ENCODE peak calls at places on chromosome 19, in ten cellular contexts. One of them, this sample, is unnamed.

GRCh38 chr19:33368074-33368864 is 5.2 kb upstream of the CEBPG start:
- DNase-seq in CD8-positive, alpha-beta T cell: no peak
- DNase-seq in heart left ventricle: no peak
- DNase-seq in fibroblast of lung: peak; percentile 54
- DNase-seq in CD4-positive, CD25-positive, alpha-beta regulatory T cell: no peak
- DNase-seq in neural progenitor cell: no peak
- DNase-seq in ovary: no peak
- DNase-seq in mucosa of descending colon: no peak
- DNase-seq in aorta: no peak
- DNase-seq in body of pancreas: no peak
- DNase-seq in this sample: no peak

GRCh38 chr19:5062195-5062594 is 93.3 kb downstream of the KDM4B start:
- DNase-seq in CD8-positive, alpha-beta T cell: no peak
- DNase-seq in heart left ventricle: no peak
- DNase-seq in fibroblast of lung: no peak
- DNase-seq in CD4-positive, CD25-positive, alpha-beta regulatory T cell: no peak
- DNase-seq in neural progenitor cell: no peak
- DNase-seq in ovary: no peak
- DNase-seq in mucosa of descending colon: no peak
- DNase-seq in aorta: no peak
- DNase-seq in body of pancreas: no peak
- DNase-seq in this sample: no peak

GRCh38 chr19:1214862-1215731 is 9.5 kb downstream of the STK11 start:
- DNase-seq in CD8-positive, alpha-beta T cell: no peak
- DNase-seq in heart left ventricle: peak; percentile 74
- DNase-seq in fibroblast of lung: peak; percentile 52
- DNase-seq in CD4-positive, CD25-positive, alpha-beta regulatory T cell: no peak
- DNase-seq in neural progenitor cell: no peak
- DNase-seq in ovary: peak; percentile 41
- DNase-seq in mucosa of descending colon: no peak
- DNase-seq in aorta: peak; percentile 92
- DNase-seq in body of pancreas: peak; percentile 66
- DNase-seq in this sample: no peak

GRCh38 chr19:19562665-19563347 is 24.7 kb downstream of the CILP2 start:
- DNase-seq in CD8-positive, alpha-beta T cell: peak; percentile 39
- DNase-seq in heart left ventricle: no peak
- DNase-seq in fibroblast of lung: no peak
- DNase-seq in CD4-positive, CD25-positive, alpha-beta regulatory T cell: no peak
- DNase-seq in neural progenitor cell: peak; percentile 35
- DNase-seq in ovary: no peak
- DNase-seq in mucosa of descending colon: no peak
- DNase-seq in aorta: no peak
- DNase-seq in body of pancreas: no peak
- DNase-seq in this sample: peak; percentile 35

GRCh38 chr19:29507081-29507860 is 18.5 kb upstream of the VSTM2B start:
- DNase-seq in CD8-positive, alpha-beta T cell: no peak
- DNase-seq in heart left ventricle: no peak
- DNase-seq in fibroblast of lung: no peak
- DNase-seq in CD4-positive, CD25-positive, alpha-beta regulatory T cell: no peak
- DNase-seq in neural progenitor cell: no peak
- DNase-seq in ovary: no peak
- DNase-seq in mucosa of descending colon: peak; percentile 7
- DNase-seq in aorta: peak; percentile 56
- DNase-seq in body of pancreas: no peak
- DNase-seq in this sample: no peak

GRCh38 chr19:43700368-43701015 is 15.4 kb upstream of the IRGC start:
- DNase-seq in CD8-positive, alpha-beta T cell: peak; percentile 11
- DNase-seq in heart left ventricle: peak; percentile 74
- DNase-seq in fibroblast of lung: peak; percentile 85
- DNase-seq in CD4-positive, CD25-positive, alpha-beta regulatory T cell: no peak
- DNase-seq in neural progenitor cell: peak; percentile 21
- DNase-seq in ovary: peak; percentile 23
- DNase-seq in mucosa of descending colon: peak; percentile 56
- DNase-seq in aorta: no peak
- DNase-seq in body of pancreas: peak; percentile 62
- DNase-seq in this sample: no peak

GRCh38 chr19:13953021-13953531 is 767 bp downstream of the DCAF15 start:
- DNase-seq in CD8-positive, alpha-beta T cell: peak; percentile 16
- DNase-seq in heart left ventricle: no peak
- DNase-seq in fibroblast of lung: peak; percentile 52
- DNase-seq in CD4-positive, CD25-positive, alpha-beta regulatory T cell: no peak
- DNase-seq in neural progenitor cell: peak; percentile 63
- DNase-seq in ovary: peak; percentile 52
- DNase-seq in mucosa of descending colon: peak; percentile 78
- DNase-seq in aorta: peak; percentile 76
- DNase-seq in body of pancreas: no peak
- DNase-seq in this sample: no peak

GRCh38 chr19:29708553-29709439 is 6.3 kb downstream of the C19orf12 start:
- DNase-seq in CD8-positive, alpha-beta T cell: no peak
- DNase-seq in heart left ventricle: no peak
- DNase-seq in fibroblast of lung: no peak
- DNase-seq in CD4-positive, CD25-positive, alpha-beta regulatory T cell: no peak
- DNase-seq in neural progenitor cell: no peak
- DNase-seq in ovary: no peak
- DNase-seq in mucosa of descending colon: peak; percentile 51
- DNase-seq in aorta: no peak
- DNase-seq in body of pancreas: no peak
- DNase-seq in this sample: peak; percentile 86

GRCh38 chr19:13060233-13060963 is 42.3 kb downstream of the LYL1 start:
- DNase-seq in CD8-positive, alpha-beta T cell: no peak
- DNase-seq in heart left ventricle: peak; percentile 66
- DNase-seq in fibroblast of lung: peak; percentile 43
- DNase-seq in CD4-positive, CD25-positive, alpha-beta regulatory T cell: no peak
- DNase-seq in neural progenitor cell: peak; percentile 63
- DNase-seq in ovary: peak; percentile 72
- DNase-seq in mucosa of descending colon: peak; percentile 53
- DNase-seq in aorta: peak; percentile 87
- DNase-seq in body of pancreas: no peak
- DNase-seq in this sample: no peak

GRCh38 chr19:391726-392374 is 17.1 kb downstream of the C2CD4C start:
- DNase-seq in CD8-positive, alpha-beta T cell: no peak
- DNase-seq in heart left ventricle: no peak
- DNase-seq in fibroblast of lung: no peak
- DNase-seq in CD4-positive, CD25-positive, alpha-beta regulatory T cell: no peak
- DNase-seq in neural progenitor cell: no peak
- DNase-seq in ovary: no peak
- DNase-seq in mucosa of descending colon: no peak
- DNase-seq in aorta: no peak
- DNase-seq in body of pancreas: no peak
- DNase-seq in this sample: no peak

GRCh38 chr19:42846597-42846996 is 32.9 kb downstream of the PSG1 start:
- DNase-seq in CD8-positive, alpha-beta T cell: no peak
- DNase-seq in heart left ventricle: no peak
- DNase-seq in fibroblast of lung: peak; percentile 22
- DNase-seq in CD4-positive, CD25-positive, alpha-beta regulatory T cell: no peak
- DNase-seq in neural progenitor cell: no peak
- DNase-seq in ovary: no peak
- DNase-seq in mucosa of descending colon: no peak
- DNase-seq in aorta: no peak
- DNase-seq in body of pancreas: no peak
- DNase-seq in this sample: no peak

GRCh38 chr19:17753976-17754375 is 2.7 kb downstream of the FCHO1 start:
- DNase-seq in CD8-positive, alpha-beta T cell: no peak
- DNase-seq in heart left ventricle: no peak
- DNase-seq in fibroblast of lung: no peak
- DNase-seq in CD4-positive, CD25-positive, alpha-beta regulatory T cell: no peak
- DNase-seq in neural progenitor cell: peak; percentile 57
- DNase-seq in ovary: no peak
- DNase-seq in mucosa of descending colon: no peak
- DNase-seq in aorta: no peak
- DNase-seq in body of pancreas: no peak
- DNase-seq in this sample: no peak
- H3K4me1 ChIP-seq in CD8-positive, alpha-beta T cell: peaks cover 56% of the 10 kb centered on the region
- H3K4me1 ChIP-seq in heart left ventricle: no peaks in the 10 kb centered on the region
- H3K4me1 ChIP-seq in fibroblast of lung: no peaks in the 10 kb centered on the region
- H3K4me1 ChIP-seq in CD4-positive, CD25-positive, alpha-beta regulatory T cell: peaks cover 65% of the 10 kb centered on the region
- H3K4me1 ChIP-seq in neural progenitor cell: peaks cover 14% of the 10 kb centered on the region
- H3K4me1 ChIP-seq in ovary: peaks cover 3% of the 10 kb centered on the region
- H3K4me1 ChIP-seq in mucosa of descending colon: no peaks in the 10 kb centered on the region
- H3K4me1 ChIP-seq in aorta: no peaks in the 10 kb centered on the region
- H3K4me1 ChIP-seq in body of pancreas: peaks cover 8% of the 10 kb centered on the region
- H3K4me1 ChIP-seq in this sample: peaks cover 4% of the 10 kb centered on the region

GRCh38 chr19:35130761-35131720 is 3.8 kb downstream of the LGI4 start:
- DNase-seq in CD8-positive, alpha-beta T cell: no peak
- DNase-seq in heart left ventricle: no peak
- DNase-seq in fibroblast of lung: no peak
- DNase-seq in CD4-positive, CD25-positive, alpha-beta regulatory T cell: no peak
- DNase-seq in neural progenitor cell: no peak
- DNase-seq in ovary: no peak
- DNase-seq in mucosa of descending colon: peak; percentile 85
- DNase-seq in aorta: peak; percentile 58
- DNase-seq in body of pancreas: no peak
- DNase-seq in this sample: peak; percentile 88

GRCh38 chr19:35126624-35126959 is 8.3 kb downstream of the LGI4 start:
- DNase-seq in CD8-positive, alpha-beta T cell: no peak
- DNase-seq in heart left ventricle: no peak
- DNase-seq in fibroblast of lung: no peak
- DNase-seq in CD4-positive, CD25-positive, alpha-beta regulatory T cell: no peak
- DNase-seq in neural progenitor cell: peak; percentile 9
- DNase-seq in ovary: no peak
- DNase-seq in mucosa of descending colon: no peak
- DNase-seq in aorta: no peak
- DNase-seq in body of pancreas: no peak
- DNase-seq in this sample: no peak

GRCh38 chr19:35125746-35126623 is 8.9 kb downstream of the LGI4 start:
- DNase-seq in CD8-positive, alpha-beta T cell: no peak
- DNase-seq in heart left ventricle: no peak
- DNase-seq in fibroblast of lung: no peak
- DNase-seq in CD4-positive, CD25-positive, alpha-beta regulatory T cell: no peak
- DNase-seq in neural progenitor cell: no peak
- DNase-seq in ovary: no peak
- DNase-seq in mucosa of descending colon: no peak
- DNase-seq in aorta: no peak
- DNase-seq in body of pancreas: no peak
- DNase-seq in this sample: no peak

GRCh38 chr19:35127871-35128270 is 7.0 kb downstream of the LGI4 start:
- DNase-seq in CD8-positive, alpha-beta T cell: no peak
- DNase-seq in heart left ventricle: no peak
- DNase-seq in fibroblast of lung: no peak
- DNase-seq in CD4-positive, CD25-positive, alpha-beta regulatory T cell: no peak
- DNase-seq in neural progenitor cell: no peak
- DNase-seq in ovary: no peak
- DNase-seq in mucosa of descending colon: peak; percentile 38
- DNase-seq in aorta: no peak
- DNase-seq in body of pancreas: no peak
- DNase-seq in this sample: no peak

GRCh38 chr19:35128398-35129057 is 6.3 kb downstream of the LGI4 start:
- DNase-seq in CD8-positive, alpha-beta T cell: no peak
- DNase-seq in heart left ventricle: no peak
- DNase-seq in fibroblast of lung: no peak
- DNase-seq in CD4-positive, CD25-positive, alpha-beta regulatory T cell: no peak
- DNase-seq in neural progenitor cell: no peak
- DNase-seq in ovary: no peak
- DNase-seq in mucosa of descending colon: peak; percentile 30
- DNase-seq in aorta: no peak
- DNase-seq in body of pancreas: no peak
- DNase-seq in this sample: no peak
- H3K4me1 ChIP-seq in CD8-positive, alpha-beta T cell: peaks cover 13% of the 10 kb centered on the region
- H3K4me1 ChIP-seq in heart left ventricle: no peaks in the 10 kb centered on the region
- H3K4me1 ChIP-seq in fibroblast of lung: peaks cover 8% of the 10 kb centered on the region
- H3K4me1 ChIP-seq in CD4-positive, CD25-positive, alpha-beta regulatory T cell: peaks cover 9% of the 10 kb centered on the region
- H3K4me1 ChIP-seq in neural progenitor cell: peaks cover 2% of the 10 kb centered on the region
- H3K4me1 ChIP-seq in ovary: peaks cover 4% of the 10 kb centered on the region
- H3K4me1 ChIP-seq in mucosa of descending colon: peaks cover 50% of the 10 kb centered on the region
- H3K4me1 ChIP-seq in aorta: no peaks in the 10 kb centered on the region
- H3K4me1 ChIP-seq in body of pancreas: peaks cover 18% of the 10 kb centered on the region
- H3K4me1 ChIP-seq in this sample: peaks cover 4% of the 10 kb centered on the region

DNA sequence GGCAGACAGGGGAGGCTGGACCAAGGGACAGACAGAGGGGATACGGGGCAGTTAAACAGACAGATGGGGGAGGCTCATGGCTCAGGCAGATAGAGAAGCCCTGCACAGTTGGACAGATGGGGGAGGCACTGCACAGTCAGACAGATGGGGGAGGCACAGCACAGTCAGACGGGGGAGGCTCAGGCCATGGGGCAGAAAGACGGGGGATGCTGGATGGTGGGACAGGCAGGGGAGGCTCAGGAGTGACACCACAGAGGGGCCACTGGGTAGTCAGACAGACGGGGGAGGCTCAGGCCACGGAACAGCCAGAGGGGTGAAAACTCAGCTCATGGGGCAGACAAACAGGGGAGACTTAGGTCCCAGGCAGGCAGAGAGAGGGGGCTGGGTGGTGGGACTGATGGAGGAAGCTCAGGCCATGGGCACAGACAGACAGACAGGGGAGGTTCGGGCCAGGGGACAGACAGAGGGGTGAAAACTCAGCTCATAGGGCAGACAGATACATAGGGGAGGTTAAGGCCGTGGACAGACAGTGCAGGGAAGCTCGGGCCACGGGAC is 886 bp downstream of the MFSD12 start:
- DNase-seq in CD8-positive, alpha-beta T cell: no peak
- DNase-seq in heart left ventricle: no peak
- DNase-seq in fibroblast of lung: no peak
- DNase-seq in CD4-positive, CD25-positive, alpha-beta regulatory T cell: no peak
- DNase-seq in neural progenitor cell: no peak
- DNase-seq in ovary: no peak
- DNase-seq in mucosa of descending colon: no peak
- DNase-seq in aorta: no peak
- DNase-seq in body of pancreas: no peak
- DNase-seq in this sample: no peak
- H3K4me1 ChIP-seq in CD8-positive, alpha-beta T cell: peaks cover 49% of the 10 kb centered on the region
- H3K4me1 ChIP-seq in heart left ventricle: peaks cover 11% of the 10 kb centered on the region
- H3K4me1 ChIP-seq in fibroblast of lung: peaks cover 7% of the 10 kb centered on the region
- H3K4me1 ChIP-seq in CD4-positive, CD25-positive, alpha-beta regulatory T cell: peaks cover 50% of the 10 kb centered on the region
- H3K4me1 ChIP-seq in neural progenitor cell: no peaks in the 10 kb centered on the region
- H3K4me1 ChIP-seq in ovary: peaks cover 10% of the 10 kb centered on the region
- H3K4me1 ChIP-seq in mucosa of descending colon: peaks cover 17% of the 10 kb centered on the region
- H3K4me1 ChIP-seq in aorta: no peaks in the 10 kb centered on the region
- H3K4me1 ChIP-seq in body of pancreas: peaks cover 45% of the 10 kb centered on the region
- H3K4me1 ChIP-seq in this sample: peaks cover 50% of the 10 kb centered on the region

GRCh38 chr19:47534628-47535027 is 19.8 kb upstream of the NAPA start:
- DNase-seq in CD8-positive, alpha-beta T cell: no peak
- DNase-seq in heart left ventricle: no peak
- DNase-seq in fibroblast of lung: no peak
- DNase-seq in CD4-positive, CD25-positive, alpha-beta regulatory T cell: no peak
- DNase-seq in neural progenitor cell: no peak
- DNase-seq in ovary: no peak
- DNase-seq in mucosa of descending colon: no peak
- DNase-seq in aorta: no peak
- DNase-seq in body of pancreas: no peak
- DNase-seq in this sample: no peak

GRCh38 chr19:47523473-47523872 is 8.6 kb upstream of the NAPA start:
- DNase-seq in CD8-positive, alpha-beta T cell: no peak
- DNase-seq in heart left ventricle: no peak
- DNase-seq in fibroblast of lung: no peak
- DNase-seq in CD4-positive, CD25-positive, alpha-beta regulatory T cell: no peak
- DNase-seq in neural progenitor cell: no peak
- DNase-seq in ovary: no peak
- DNase-seq in mucosa of descending colon: peak; percentile 62
- DNase-seq in aorta: no peak
- DNase-seq in body of pancreas: no peak
- DNase-seq in this sample: no peak

GRCh38 chr19:47531640-47532387 is 17.0 kb upstream of the NAPA start:
- DNase-seq in CD8-positive, alpha-beta T cell: no peak
- DNase-seq in heart left ventricle: no peak
- DNase-seq in fibroblast of lung: no peak
- DNase-seq in CD4-positive, CD25-positive, alpha-beta regulatory T cell: no peak
- DNase-seq in neural progenitor cell: no peak
- DNase-seq in ovary: no peak
- DNase-seq in mucosa of descending colon: no peak
- DNase-seq in aorta: no peak
- DNase-seq in body of pancreas: no peak
- DNase-seq in this sample: no peak

GRCh38 chr19:47526798-47527197 is 11.9 kb upstream of the NAPA start:
- DNase-seq in CD8-positive, alpha-beta T cell: no peak
- DNase-seq in heart left ventricle: no peak
- DNase-seq in fibroblast of lung: no peak
- DNase-seq in CD4-positive, CD25-positive, alpha-beta regulatory T cell: no peak
- DNase-seq in neural progenitor cell: no peak
- DNase-seq in ovary: no peak
- DNase-seq in mucosa of descending colon: no peak
- DNase-seq in aorta: no peak
- DNase-seq in body of pancreas: no peak
- DNase-seq in this sample: no peak

GRCh38 chr19:47529018-47529742 is 14.3 kb upstream of the NAPA start:
- DNase-seq in CD8-positive, alpha-beta T cell: no peak
- DNase-seq in heart left ventricle: no peak
- DNase-seq in fibroblast of lung: no peak
- DNase-seq in CD4-positive, CD25-positive, alpha-beta regulatory T cell: no peak
- DNase-seq in neural progenitor cell: no peak
- DNase-seq in ovary: no peak
- DNase-seq in mucosa of descending colon: no peak
- DNase-seq in aorta: no peak
- DNase-seq in body of pancreas: no peak
- DNase-seq in this sample: no peak
- H3K4me1 ChIP-seq in CD8-positive, alpha-beta T cell: no peaks in the 10 kb centered on the region
- H3K4me1 ChIP-seq in heart left ventricle: no peaks in the 10 kb centered on the region
- H3K4me1 ChIP-seq in fibroblast of lung: no peaks in the 10 kb centered on the region
- H3K4me1 ChIP-seq in CD4-positive, CD25-positive, alpha-beta regulatory T cell: no peaks in the 10 kb centered on the region
- H3K4me1 ChIP-seq in neural progenitor cell: no peaks in the 10 kb centered on the region
- H3K4me1 ChIP-seq in ovary: peaks cover 5% of the 10 kb centered on the region
- H3K4me1 ChIP-seq in mucosa of descending colon: no peaks in the 10 kb centered on the region
- H3K4me1 ChIP-seq in aorta: no peaks in the 10 kb centered on the region
- H3K4me1 ChIP-seq in body of pancreas: no peaks in the 10 kb centered on the region
- H3K4me1 ChIP-seq in this sample: no peaks in the 10 kb centered on the region